ENCODE peak calls at places on chromosomes 3 and 15, in nine cellular contexts. S, N, K, E, Z, R, L, A and W are unnamed samples.

GRCh38 chr3:40631341-40631995 is 106.7 kb downstream of the ZNF621 start:
- DNase-seq in Z (no peak), A (no peak), R (no peak), N (no peak), K (no peak), L (no peak), S (no peak), E (no peak), W (no peak)

GRCh38 chr3:196179380-196180308 is 31.6 kb downstream of the ZDHHC19 start:
- DNase-seq in K (peak), L (no peak), Z (peak), E (peak), R (peak), N (no peak), A (peak), S (no peak), W (peak)

GRCh38 chr15:73747847-73748605 is 5.1 kb downstream of the INSYN1 start:
- DNase-seq in K (no peak), R (no peak), Z (no peak), E (no peak), S (no peak), A (no peak), N (peak), L (no peak), W (no peak)

GRCh38 chr3:84904212-84904611 is 54.6 kb upstream of the CADM2 start:
- DNase-seq in A (no peak), S (no peak), L (no peak), K (no peak), Z (no peak), R (no peak), E (no peak), N (no peak), W (no peak)

GRCh38 chr3:19734453-19734852 is 199.6 kb downstream of the EFHB start:
- DNase-seq in N (no peak), R (no peak), A (no peak), S (no peak), E (no peak), L (no peak), K (no peak), Z (no peak), W (no peak)

GRCh38 chr15:73928971-73929627 is 2.8 kb downstream of the LOXL1 start:
- DNase-seq in S (no peak), R (no peak), N (peak), Z (no peak), E (no peak), K (peak), A (no peak), L (no peak), W (peak)

GRCh38 chr3:17054944-17055343 is 170.2 kb downstream of the PLCL2 start:
- DNase-seq in N (no peak), L (no peak), Z (no peak), S (no peak), E (no peak), K (no peak), R (no peak), A (no peak), W (no peak)

GRCh38 chr3:52849656-52850055 is 14.8 kb upstream of the MUSTN1 start:
- DNase-seq in S (no peak), A (no peak), N (no peak), R (no peak), E (no peak), K (no peak), Z (no peak), L (no peak), W (no peak)

GRCh38 chr3:67875338-67875737 is 220.9 kb upstream of the SUCLG2 start:
- DNase-seq in A (no peak), K (no peak), Z (peak), N (no peak), L (no peak), S (no peak), R (peak), E (no peak), W (no peak)

GRCh38 chr3:159616234-159616825 is 372.3 kb upstream of the IL12A start:
- DNase-seq in N (peak), R (peak), K (peak), S (no peak), A (peak), Z (peak), E (no peak), L (no peak), W (peak)

GRCh38 chr15:96264801-96265515 is 65.5 kb upstream of the NR2F2 start:
- DNase-seq in L (no peak), N (no peak), Z (no peak), A (no peak), K (no peak), R (no peak), E (no peak), S (no peak), W (peak)

GRCh38 chr15:96261575-96262034 is 68.9 kb upstream of the NR2F2 start:
- DNase-seq in A (no peak), R (no peak), K (no peak), L (no peak), N (no peak), Z (no peak), S (no peak), E (no peak), W (no peak)

GRCh38 chr15:96264351-96264798 is 66.1 kb upstream of the NR2F2 start:
- DNase-seq in S (no peak), A (no peak), K (no peak), N (no peak), E (no peak), L (no peak), R (no peak), Z (no peak), W (no peak)

GRCh38 chr15:96262097-96262496 is 68.4 kb upstream of the NR2F2 start:
- DNase-seq in E (no peak), Z (no peak), K (no peak), A (no peak), N (no peak), R (no peak), S (no peak), L (no peak), W (no peak)

DNA sequence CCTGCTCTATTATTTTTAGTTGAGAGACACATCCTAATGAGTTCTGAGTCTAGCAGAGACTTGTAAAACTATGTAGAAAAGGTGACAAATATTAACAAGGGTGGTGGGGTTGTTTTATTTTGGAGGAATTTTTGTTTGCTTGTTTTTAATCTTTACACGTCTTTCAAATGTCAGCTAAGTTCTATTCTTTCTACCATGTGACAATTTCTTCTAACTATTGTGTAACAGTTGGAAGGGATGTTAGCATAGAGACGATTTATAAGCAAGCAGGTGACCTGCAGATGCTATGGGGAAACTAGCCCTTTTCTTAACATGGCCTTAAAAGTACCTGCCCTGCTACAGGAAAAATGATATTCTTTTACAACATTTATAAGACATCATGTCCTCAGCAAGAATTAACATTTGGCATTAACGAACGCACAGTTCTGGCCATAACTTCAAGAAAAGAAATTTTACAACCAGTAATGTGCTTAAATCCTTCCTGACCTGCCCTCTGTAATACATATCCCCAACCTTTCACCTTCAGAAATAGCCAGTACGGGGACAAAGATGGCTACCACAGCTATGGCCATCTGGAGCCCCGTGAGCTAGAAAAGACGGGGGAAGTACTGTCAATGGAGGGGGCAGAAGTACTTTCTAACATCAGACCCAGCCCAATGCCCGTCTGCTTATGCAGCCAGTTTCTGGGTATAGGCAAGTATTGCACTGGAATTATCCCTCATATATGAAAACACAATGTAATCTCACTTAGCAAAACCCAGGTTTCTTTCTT is 67.8 kb upstream of the NR2F2 start:
- DNase-seq in N (no peak), S (no peak), K (no peak), A (no peak), R (no peak), E (no peak), L (no peak), Z (no peak), W (no peak)
- H3K4me3 ChIP-seq in N (no peak), S (no peak), K (no peak), A (no peak), R (no peak), E (no peak), L (no peak), Z (no peak), W (no peak)

GRCh38 chr3:145417678-145418077 is 743.3 kb downstream of the PLOD2 start:
- DNase-seq in S (no peak), L (no peak), Z (no peak), E (no peak), R (no peak), A (no peak), K (no peak), N (no peak), W (no peak)

GRCh38 chr3:145427355-145427754 is 733.6 kb downstream of the PLOD2 start:
- DNase-seq in L (no peak), K (no peak), Z (no peak), A (no peak), S (no peak), R (no peak), N (no peak), E (no peak), W (no peak)

GRCh38 chr3:145422541-145422940 is 738.4 kb downstream of the PLOD2 start:
- DNase-seq in Z (no peak), L (no peak), S (no peak), K (no peak), A (no peak), R (no peak), E (no peak), N (no peak), W (no peak)
- H3K4me3 ChIP-seq in Z (no peak), L (no peak), S (no peak), K (no peak), A (no peak), R (no peak), E (no peak), N (no peak), W (no peak)

GRCh38 chr3:186810597-186810996 is 4.3 kb upstream of the RFC4 start:
- DNase-seq in A (no peak), K (no peak), L (no peak), E (no peak), R (no peak), Z (no peak), N (no peak), S (no peak), W (no peak)

GRCh38 chr3:186818956-186819355 is 12.7 kb upstream of the RFC4 start:
- DNase-seq in E (no peak), L (no peak), A (no peak), N (no peak), S (no peak), K (no peak), R (no peak), Z (no peak), W (no peak)

GRCh38 chr3:186815490-186815889 is 9.2 kb upstream of the RFC4 start:
- DNase-seq in S (no peak), L (no peak), A (peak), K (no peak), N (no peak), R (peak), E (no peak), Z (peak), W (peak)
- H3K4me3 ChIP-seq in S (no peak), L (no peak), A (no peak), K (no peak), N (no peak), R (no peak), E (no peak), Z (no peak), W (no peak)

GRCh38 chr3:24829632-24830229 is 335.1 kb upstream of the THRB start:
- DNase-seq in K (no peak), A (no peak), R (peak), S (no peak), L (no peak), N (no peak), E (no peak), Z (no peak), W (no peak)
- H3K4me3 ChIP-seq in K (peak), A (no peak), R (peak), S (peak), L (peak), N (peak), E (no peak), Z (peak), W (peak)